ENCODE peak calls at places on chromosomes 2 and 18, in six cellular contexts. G is GM19239; J is pulmonary artery endothelial cell; V is T-cell; B is activated CD8-positive, alpha-beta memory T cell treated with anti-CD3 and anti-CD28 coated beads, Interleukin-2, amount 50 U/mL, for 4 hours; C is H54. P is an unnamed sample.
A peak's percentile ranks its signal among the peaks of the same experiment; 100 is the strongest.

GRCh38 chr2:27010139-27010538 is 22.6 kb upstream of the TMEM214 start:
- DNase-seq in G (no peak), J (no peak), V (no peak), B (no peak), C (no peak), P (no peak)

GRCh38 chr2:157170299-157170698 is 87.2 kb upstream of the GALNT5 start:
- DNase-seq in G (no peak), J (no peak), V (no peak), B (no peak), C (no peak), P (no peak)

GRCh38 chr18:77165489-77166415 is 33.2 kb upstream of the MBP start:
- DNase-seq in G (no peak), J (no peak), V (no peak), B (no peak), C (no peak), P (no peak)

GRCh38 chr2:191020742-191021381 is 6.9 kb upstream of the STAT1 start:
- DNase-seq in G (no peak), J (no peak), V (no peak), B (peak; percentile 31), C (no peak), P (peak; percentile 33)

GRCh38 chr2:173972165-173972564 is 7.0 kb upstream of the SP3 start:
- DNase-seq in G (no peak), J (no peak), V (no peak), B (no peak), C (no peak), P (no peak)

GRCh38 chr2:5695641-5696350 is 3.6 kb downstream of the SOX11 start:
- DNase-seq in G (no peak), J (no peak), V (no peak), B (no peak), C (no peak), P (no peak)

GRCh38 chr2:216555274-216555673 is 56.6 kb downstream of the RPL37A start:
- DNase-seq in G (no peak), J (no peak), V (no peak), B (no peak), C (peak; percentile 48), P (no peak)

GRCh38 chr18:51195602-51196115 is 1.8 kb downstream of the MEX3C start:
- DNase-seq in G (no peak), J (peak; percentile 24), V (peak; percentile 8), B (no peak), C (no peak), P (no peak)

GRCh38 chr2:28750316-28751101 is 1.1 kb upstream of the PPP1CB start:
- DNase-seq in G (no peak), J (peak; percentile 22), V (no peak), B (peak; percentile 32), C (no peak), P (peak; percentile 15)